ENCODE peak calls at places on chromosomes 5 and 9, in ten cellular contexts. One of them, this sample, is unnamed.

GRCh38 chr5:53874409-53874808 is 314.0 kb downstream of the NDUFS4 start:
- DNase-seq in prostate gland: no peak
- DNase-seq in heart right ventricle: no peak
- DNase-seq in dorsolateral prefrontal cortex: no peak
- DNase-seq in HepG2: no peak
- DNase-seq in upper lobe of right lung: no peak
- DNase-seq in CD8-positive, alpha-beta T cell: no peak
- DNase-seq in tibial artery: no peak
- DNase-seq in SK-N-SH: peak; percentile 12
- DNase-seq in sigmoid colon: no peak
- DNase-seq in this sample: no peak

GRCh38 chr9:114216081-114216480 is 60.7 kb downstream of the COL27A1 start:
- DNase-seq in prostate gland: peak; percentile 33
- DNase-seq in dorsolateral prefrontal cortex: peak; percentile 28
- DNase-seq in tibial artery: peak; percentile 37
- DNase-seq in SK-N-SH: peak; percentile 70
- DNase-seq in CD8-positive, alpha-beta T cell: no peak
- DNase-seq in sigmoid colon: no peak
- DNase-seq in HepG2: no peak
- DNase-seq in upper lobe of right lung: no peak
- DNase-seq in heart right ventricle: peak; percentile 61
- DNase-seq in this sample: peak; percentile 16

GRCh38 chr5:53425598-53426516 is 54.6 kb upstream of the FST start:
- DNase-seq in tibial artery: no peak
- DNase-seq in upper lobe of right lung: no peak
- DNase-seq in heart right ventricle: no peak
- DNase-seq in sigmoid colon: no peak
- DNase-seq in dorsolateral prefrontal cortex: no peak
- DNase-seq in CD8-positive, alpha-beta T cell: no peak
- DNase-seq in HepG2: peak; percentile 67
- DNase-seq in SK-N-SH: peak; percentile 36
- DNase-seq in prostate gland: no peak
- DNase-seq in this sample: no peak

GRCh38 chr5:78644741-78645300 is 3.8 kb downstream of the LHFPL2 start:
- DNase-seq in dorsolateral prefrontal cortex: no peak
- DNase-seq in upper lobe of right lung: no peak
- DNase-seq in heart right ventricle: no peak
- DNase-seq in prostate gland: no peak
- DNase-seq in HepG2: no peak
- DNase-seq in CD8-positive, alpha-beta T cell: no peak
- DNase-seq in tibial artery: no peak
- DNase-seq in SK-N-SH: no peak
- DNase-seq in sigmoid colon: no peak
- DNase-seq in this sample: no peak

GRCh38 chr5:153960269-153961215 is 78.2 kb downstream of the FAM114A2 start:
- DNase-seq in dorsolateral prefrontal cortex: no peak
- DNase-seq in HepG2: no peak
- DNase-seq in sigmoid colon: no peak
- DNase-seq in CD8-positive, alpha-beta T cell: peak; percentile 8
- DNase-seq in tibial artery: no peak
- DNase-seq in SK-N-SH: no peak
- DNase-seq in heart right ventricle: no peak
- DNase-seq in prostate gland: no peak
- DNase-seq in upper lobe of right lung: no peak
- DNase-seq in this sample: no peak

GRCh38 chr9:129610473-129611301 is 10.2 kb downstream of the C9orf50 start:
- DNase-seq in dorsolateral prefrontal cortex: peak; percentile 64
- DNase-seq in HepG2: peak; percentile 48
- DNase-seq in CD8-positive, alpha-beta T cell: peak; percentile 62
- DNase-seq in SK-N-SH: peak; percentile 91
- DNase-seq in prostate gland: peak; percentile 62
- DNase-seq in tibial artery: peak; percentile 73
- DNase-seq in heart right ventricle: peak; percentile 79
- DNase-seq in upper lobe of right lung: peak; percentile 88
- DNase-seq in sigmoid colon: peak; percentile 90
- DNase-seq in this sample: peak; percentile 62

GRCh38 chr9:136090768-136091581 is 4.1 kb downstream of the NACC2 start:
- DNase-seq in HepG2: no peak
- DNase-seq in sigmoid colon: peak; percentile 94
- DNase-seq in CD8-positive, alpha-beta T cell: no peak
- DNase-seq in prostate gland: no peak
- DNase-seq in heart right ventricle: peak; percentile 44
- DNase-seq in tibial artery: peak; percentile 57
- DNase-seq in upper lobe of right lung: peak; percentile 54
- DNase-seq in SK-N-SH: peak; percentile 38
- DNase-seq in dorsolateral prefrontal cortex: no peak
- DNase-seq in this sample: no peak

GRCh38 chr9:6506571-6506970 is 93.6 kb downstream of the UHRF2 start:
- DNase-seq in dorsolateral prefrontal cortex: no peak
- DNase-seq in sigmoid colon: no peak
- DNase-seq in SK-N-SH: no peak
- DNase-seq in heart right ventricle: no peak
- DNase-seq in upper lobe of right lung: no peak
- DNase-seq in tibial artery: no peak
- DNase-seq in HepG2: no peak
- DNase-seq in prostate gland: no peak
- DNase-seq in CD8-positive, alpha-beta T cell: no peak
- DNase-seq in this sample: no peak

GRCh38 chr5:9165567-9165966 is 380.3 kb downstream of the SEMA5A start:
- DNase-seq in upper lobe of right lung: no peak
- DNase-seq in sigmoid colon: no peak
- DNase-seq in CD8-positive, alpha-beta T cell: no peak
- DNase-seq in dorsolateral prefrontal cortex: no peak
- DNase-seq in heart right ventricle: no peak
- DNase-seq in SK-N-SH: no peak
- DNase-seq in prostate gland: no peak
- DNase-seq in HepG2: no peak
- DNase-seq in tibial artery: no peak
- DNase-seq in this sample: no peak

GRCh38 chr9:84293001-84293798 is 47.4 kb downstream of the SLC28A3 start:
- DNase-seq in prostate gland: no peak
- DNase-seq in tibial artery: no peak
- DNase-seq in SK-N-SH: no peak
- DNase-seq in CD8-positive, alpha-beta T cell: no peak
- DNase-seq in dorsolateral prefrontal cortex: no peak
- DNase-seq in upper lobe of right lung: no peak
- DNase-seq in heart right ventricle: no peak
- DNase-seq in HepG2: no peak
- DNase-seq in sigmoid colon: no peak
- DNase-seq in this sample: no peak

GRCh38 chr5:140246378-140247122 is 56.4 kb downstream of the PFDN1 start:
- DNase-seq in tibial artery: peak; percentile 38
- DNase-seq in heart right ventricle: peak; percentile 59
- DNase-seq in sigmoid colon: peak; percentile 89
- DNase-seq in CD8-positive, alpha-beta T cell: no peak
- DNase-seq in HepG2: no peak
- DNase-seq in upper lobe of right lung: no peak
- DNase-seq in prostate gland: no peak
- DNase-seq in SK-N-SH: peak; percentile 37
- DNase-seq in dorsolateral prefrontal cortex: no peak
- DNase-seq in this sample: peak; percentile 40

GRCh38 chr5:155575861-155576260 is 562.3 kb downstream of the KIF4B start:
- DNase-seq in tibial artery: no peak
- DNase-seq in sigmoid colon: no peak
- DNase-seq in upper lobe of right lung: no peak
- DNase-seq in HepG2: no peak
- DNase-seq in prostate gland: no peak
- DNase-seq in SK-N-SH: peak; percentile 15
- DNase-seq in dorsolateral prefrontal cortex: no peak
- DNase-seq in CD8-positive, alpha-beta T cell: no peak
- DNase-seq in heart right ventricle: no peak
- DNase-seq in this sample: no peak

GRCh38 chr5:55773057-55773456 is 35.2 kb downstream of the DDX4 start:
- DNase-seq in CD8-positive, alpha-beta T cell: no peak
- DNase-seq in SK-N-SH: no peak
- DNase-seq in heart right ventricle: no peak
- DNase-seq in tibial artery: no peak
- DNase-seq in HepG2: peak; percentile 74
- DNase-seq in dorsolateral prefrontal cortex: no peak
- DNase-seq in prostate gland: no peak
- DNase-seq in upper lobe of right lung: no peak
- DNase-seq in sigmoid colon: no peak
- DNase-seq in this sample: no peak

GRCh38 chr5:109703827-109704226 is 14.1 kb downstream of the MAN2A1 start:
- DNase-seq in CD8-positive, alpha-beta T cell: no peak
- DNase-seq in tibial artery: no peak
- DNase-seq in upper lobe of right lung: no peak
- DNase-seq in HepG2: no peak
- DNase-seq in heart right ventricle: no peak
- DNase-seq in prostate gland: no peak
- DNase-seq in sigmoid colon: no peak
- DNase-seq in SK-N-SH: peak; percentile 10
- DNase-seq in dorsolateral prefrontal cortex: no peak
- DNase-seq in this sample: no peak

GRCh38 chr5:102594192-102594591 is 95.4 kb upstream of the SLCO6A1 start:
- DNase-seq in heart right ventricle: no peak
- DNase-seq in HepG2: no peak
- DNase-seq in sigmoid colon: no peak
- DNase-seq in upper lobe of right lung: no peak
- DNase-seq in CD8-positive, alpha-beta T cell: no peak
- DNase-seq in dorsolateral prefrontal cortex: no peak
- DNase-seq in prostate gland: no peak
- DNase-seq in SK-N-SH: no peak
- DNase-seq in tibial artery: no peak
- DNase-seq in this sample: no peak

GRCh38 chr5:102596113-102596512 is 97.3 kb upstream of the SLCO6A1 start:
- DNase-seq in prostate gland: no peak
- DNase-seq in upper lobe of right lung: no peak
- DNase-seq in SK-N-SH: no peak
- DNase-seq in tibial artery: no peak
- DNase-seq in HepG2: no peak
- DNase-seq in dorsolateral prefrontal cortex: no peak
- DNase-seq in sigmoid colon: no peak
- DNase-seq in heart right ventricle: no peak
- DNase-seq in CD8-positive, alpha-beta T cell: no peak
- DNase-seq in this sample: no peak

GRCh38 chr5:102596951-102597350 is 98.2 kb upstream of the SLCO6A1 start:
- DNase-seq in sigmoid colon: no peak
- DNase-seq in upper lobe of right lung: no peak
- DNase-seq in dorsolateral prefrontal cortex: no peak
- DNase-seq in CD8-positive, alpha-beta T cell: no peak
- DNase-seq in heart right ventricle: no peak
- DNase-seq in prostate gland: no peak
- DNase-seq in HepG2: no peak
- DNase-seq in SK-N-SH: no peak
- DNase-seq in tibial artery: no peak
- DNase-seq in this sample: no peak

GRCh38 chr5:102591650-102592049 is 92.8 kb upstream of the SLCO6A1 start:
- DNase-seq in upper lobe of right lung: no peak
- DNase-seq in CD8-positive, alpha-beta T cell: no peak
- DNase-seq in HepG2: no peak
- DNase-seq in sigmoid colon: no peak
- DNase-seq in tibial artery: no peak
- DNase-seq in SK-N-SH: no peak
- DNase-seq in prostate gland: no peak
- DNase-seq in dorsolateral prefrontal cortex: no peak
- DNase-seq in heart right ventricle: no peak
- DNase-seq in this sample: no peak

GRCh38 chr5:102595332-102595731 is 96.5 kb upstream of the SLCO6A1 start:
- DNase-seq in dorsolateral prefrontal cortex: no peak
- DNase-seq in heart right ventricle: no peak
- DNase-seq in CD8-positive, alpha-beta T cell: no peak
- DNase-seq in sigmoid colon: no peak
- DNase-seq in tibial artery: no peak
- DNase-seq in HepG2: no peak
- DNase-seq in upper lobe of right lung: no peak
- DNase-seq in prostate gland: no peak
- DNase-seq in SK-N-SH: no peak
- DNase-seq in this sample: no peak
- H3K27ac ChIP-seq in dorsolateral prefrontal cortex: no peak overlapping the region
- H3K27ac ChIP-seq in heart right ventricle: no peak overlapping the region
- H3K27ac ChIP-seq in CD8-positive, alpha-beta T cell: no peak overlapping the region
- H3K27ac ChIP-seq in sigmoid colon: no peak overlapping the region
- H3K27ac ChIP-seq in tibial artery: no peak overlapping the region
- H3K27ac ChIP-seq in HepG2: no peak overlapping the region
- H3K27ac ChIP-seq in upper lobe of right lung: no peak overlapping the region
- H3K27ac ChIP-seq in prostate gland: no peak overlapping the region
- H3K27ac ChIP-seq in SK-N-SH: peak overlapping the region; percentile 5
- H3K27ac ChIP-seq in this sample: no peak overlapping the region

GRCh38 chr5:173479711-173480110 is 136.7 kb downstream of the BOD1 start:
- DNase-seq in dorsolateral prefrontal cortex: no peak
- DNase-seq in heart right ventricle: no peak
- DNase-seq in tibial artery: no peak
- DNase-seq in upper lobe of right lung: no peak
- DNase-seq in HepG2: no peak
- DNase-seq in sigmoid colon: no peak
- DNase-seq in CD8-positive, alpha-beta T cell: no peak
- DNase-seq in prostate gland: no peak
- DNase-seq in SK-N-SH: no peak
- DNase-seq in this sample: no peak
- H3K27ac ChIP-seq in dorsolateral prefrontal cortex: no peak overlapping the region
- H3K27ac ChIP-seq in heart right ventricle: no peak overlapping the region
- H3K27ac ChIP-seq in tibial artery: peak overlapping the region; percentile 85
- H3K27ac ChIP-seq in upper lobe of right lung: no peak overlapping the region
- H3K27ac ChIP-seq in HepG2: no peak overlapping the region
- H3K27ac ChIP-seq in sigmoid colon: no peak overlapping the region
- H3K27ac ChIP-seq in CD8-positive, alpha-beta T cell: no peak overlapping the region
- H3K27ac ChIP-seq in prostate gland: no peak overlapping the region
- H3K27ac ChIP-seq in SK-N-SH: no peak overlapping the region
- H3K27ac ChIP-seq in this sample: no peak overlapping the region

DNA sequence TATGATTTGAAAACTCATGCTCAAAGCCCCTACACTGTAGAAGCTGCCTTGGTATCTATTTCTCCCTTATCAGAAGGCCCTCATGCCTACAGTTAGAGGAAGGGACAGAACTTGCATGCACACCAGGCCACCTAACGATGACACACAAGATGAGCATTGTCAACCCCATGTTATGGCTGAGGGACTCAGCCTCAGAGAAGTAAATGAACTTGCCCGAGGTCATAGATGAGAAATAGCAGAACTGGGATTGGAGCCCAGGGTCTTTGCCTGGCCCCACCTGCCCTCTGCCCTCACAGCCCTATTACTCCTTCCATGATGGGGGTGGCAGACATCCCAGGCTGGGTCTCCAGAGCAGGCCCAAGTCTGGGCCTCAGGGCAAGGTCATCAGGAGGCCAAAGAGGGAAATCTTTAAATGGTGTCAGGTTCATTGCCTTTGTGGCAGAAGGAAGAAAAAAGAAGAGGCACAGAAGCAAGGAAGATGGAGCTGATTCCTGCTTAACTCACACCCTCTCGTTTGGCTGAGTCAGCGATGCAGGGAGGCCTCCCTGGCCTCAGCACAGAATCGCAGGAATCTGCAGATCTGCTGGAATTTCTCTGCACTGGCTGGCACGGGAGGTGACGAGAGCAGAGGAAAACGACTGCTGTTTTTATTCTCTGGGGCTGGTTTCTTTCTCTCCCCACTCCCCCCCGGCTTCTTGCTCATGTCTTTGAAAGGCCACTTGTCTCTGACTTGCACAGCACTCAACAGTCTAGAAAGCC is 20.6 kb upstream of the CRB2 start:
- DNase-seq in SK-N-SH: no peak
- DNase-seq in HepG2: no peak
- DNase-seq in dorsolateral prefrontal cortex: no peak
- DNase-seq in sigmoid colon: no peak
- DNase-seq in prostate gland: no peak
- DNase-seq in heart right ventricle: no peak
- DNase-seq in CD8-positive, alpha-beta T cell: no peak
- DNase-seq in tibial artery: no peak
- DNase-seq in upper lobe of right lung: peak; percentile 74
- DNase-seq in this sample: no peak
- H3K27ac ChIP-seq in SK-N-SH: no peak overlapping the region
- H3K27ac ChIP-seq in HepG2: no peak overlapping the region
- H3K27ac ChIP-seq in dorsolateral prefrontal cortex: peak overlapping the region; percentile 12
- H3K27ac ChIP-seq in sigmoid colon: peak overlapping the region; percentile 37
- H3K27ac ChIP-seq in prostate gland: peak overlapping the region; percentile 44
- H3K27ac ChIP-seq in heart right ventricle: no peak overlapping the region
- H3K27ac ChIP-seq in CD8-positive, alpha-beta T cell: no peak overlapping the region
- H3K27ac ChIP-seq in tibial artery: no peak overlapping the region
- H3K27ac ChIP-seq in upper lobe of right lung: no peak overlapping the region
- H3K27ac ChIP-seq in this sample: no peak overlapping the region

GRCh38 chr5:136015966-136016365 is 12.8 kb upstream of the TGFBI start:
- DNase-seq in CD8-positive, alpha-beta T cell: no peak
- DNase-seq in dorsolateral prefrontal cortex: no peak
- DNase-seq in sigmoid colon: no peak
- DNase-seq in HepG2: no peak
- DNase-seq in SK-N-SH: no peak
- DNase-seq in upper lobe of right lung: no peak
- DNase-seq in prostate gland: no peak
- DNase-seq in heart right ventricle: no peak
- DNase-seq in tibial artery: no peak
- DNase-seq in this sample: no peak
- H3K27ac ChIP-seq in CD8-positive, alpha-beta T cell: no peak overlapping the region
- H3K27ac ChIP-seq in dorsolateral prefrontal cortex: no peak overlapping the region
- H3K27ac ChIP-seq in sigmoid colon: peak overlapping the region; percentile 79
- H3K27ac ChIP-seq in HepG2: no peak overlapping the region
- H3K27ac ChIP-seq in SK-N-SH: peak overlapping the region; percentile 100
- H3K27ac ChIP-seq in upper lobe of right lung: no peak overlapping the region
- H3K27ac ChIP-seq in prostate gland: no peak overlapping the region
- H3K27ac ChIP-seq in heart right ventricle: no peak overlapping the region
- H3K27ac ChIP-seq in tibial artery: peak overlapping the region; percentile 67
- H3K27ac ChIP-seq in this sample: no peak overlapping the region